ENCODE peak calls at places on chromosomes 3 and 15, in nine cellular contexts. I is ovary, Y is AG04450, U is GM13976, D is left ventricle myocardium inferior, T is A549, E is kidney, J is transverse colon, A is endothelial cell. H is an unnamed sample.

GRCh38 chr15:43903864-43904290 is 77.1 kb downstream of the WDR76 start:
- DNase-seq in I (peak; percentile 37), A (peak; percentile 83), E (no peak), T (peak; percentile 44), U (peak; percentile 79), D (no peak), Y (peak; percentile 26), J (peak; percentile 48), H (peak; percentile 77)

GRCh38 chr15:73239564-73240208 is 129.1 kb downstream of the HCN4 start:
- DNase-seq in A (no peak), E (no peak), I (no peak), T (peak; percentile 40), D (no peak), Y (no peak), U (no peak), J (no peak), H (no peak)

GRCh38 chr15:81311834-81312459 is 12.0 kb downstream of the STARD5 start:
- DNase-seq in D (no peak), U (no peak), Y (no peak), I (no peak), E (no peak), T (no peak), J (no peak), A (no peak), H (no peak)

GRCh38 chr3:26623409-26624208 is 1.0 kb downstream of the LRRC3B start:
- DNase-seq in Y (no peak), I (no peak), J (no peak), U (peak; percentile 10), E (peak; percentile 55), T (no peak), A (peak; percentile 9), D (no peak), H (no peak)

GRCh38 chr3:53821631-53822068 is 24.6 kb downstream of the CHDH start:
- DNase-seq in J (no peak), A (no peak), I (no peak), D (no peak), T (no peak), E (peak; percentile 46), U (no peak), Y (no peak), H (no peak)

GRCh38 chr3:161890147-161890625 is 393.6 kb downstream of the OTOL1 start:
- DNase-seq in D (no peak), T (peak; percentile 93), J (peak; percentile 16), U (no peak), A (no peak), I (no peak), E (no peak), Y (peak; percentile 91), H (no peak)

GRCh38 chr15:40985541-40986330 is 32.5 kb downstream of the CHAC1 start:
- DNase-seq in T (no peak), E (no peak), J (no peak), I (no peak), Y (no peak), A (no peak), U (no peak), D (no peak), H (no peak)

GRCh38 chr15:58444056-58444455 is 12.3 kb downstream of the LIPC start:
- DNase-seq in T (no peak), Y (no peak), E (no peak), J (no peak), A (no peak), U (no peak), D (no peak), I (no peak), H (no peak)

GRCh38 chr15:66744610-66745279 is 42.7 kb downstream of the SMAD6 start:
- DNase-seq in D (no peak), J (no peak), T (no peak), U (no peak), Y (no peak), I (no peak), A (no peak), E (no peak), H (no peak)
- TF ChIP-seq CTCF in D (no peak), J (no peak), T (no peak), U (no peak), Y (peak; percentile 29), I (no peak), A (no peak), E (no peak), H (peak; percentile 20)

GRCh38 chr3:52272831-52273230 is 5.6 kb downstream of the WDR82 start:
- DNase-seq in E (no peak), Y (no peak), A (no peak), U (no peak), J (no peak), T (no peak), I (no peak), D (no peak), H (no peak)
- TF ChIP-seq CTCF in E (no peak), Y (no peak), A (no peak), U (no peak), J (no peak), T (no peak), I (no peak), D (no peak), H (no peak)

DNA sequence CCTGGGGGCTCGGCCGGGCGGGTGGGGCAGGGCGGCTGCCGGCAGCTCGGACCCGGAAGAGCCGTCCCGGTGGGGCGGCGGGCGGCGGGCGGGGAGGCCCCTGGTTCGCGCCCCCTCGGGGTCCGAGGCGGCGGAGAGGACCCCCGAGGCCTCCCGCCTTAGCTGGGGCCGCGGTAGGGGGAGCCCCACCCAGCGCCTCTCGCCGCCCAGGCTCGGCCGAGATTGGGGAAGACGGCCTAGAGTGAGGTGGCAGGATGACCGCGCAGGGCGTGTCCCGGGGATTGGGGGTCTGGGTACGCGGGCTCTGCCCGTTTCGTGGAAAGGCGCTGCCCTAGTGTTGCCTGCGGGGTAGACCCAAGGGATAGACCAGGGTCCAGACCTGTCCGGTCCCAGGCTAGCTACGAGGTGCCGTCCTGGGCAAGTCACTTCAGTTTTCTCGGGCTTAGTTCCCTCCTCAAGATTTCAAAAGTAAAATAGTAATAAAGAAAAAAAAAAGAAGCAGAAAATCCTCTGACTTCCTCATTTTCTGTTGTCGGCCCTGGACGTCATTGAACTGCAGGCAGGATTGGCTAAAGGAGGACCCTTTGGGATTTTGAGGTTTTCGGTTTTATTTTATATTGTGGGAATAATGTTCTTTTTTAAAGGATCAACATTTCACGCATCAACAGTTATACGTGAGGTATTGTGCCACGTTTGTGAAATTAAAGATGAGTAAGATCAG is 580 bp downstream of the IQGAP1 start:
- DNase-seq in U (peak; percentile 64), E (peak; percentile 91), Y (no peak), A (peak; percentile 55), J (peak; percentile 73), D (peak; percentile 72), T (peak; percentile 66), I (peak; percentile 70), H (peak; percentile 77)
- TF ChIP-seq CTCF in U (no peak), E (no peak), Y (no peak), A (no peak), J (no peak), D (peak; percentile 14), T (no peak), I (no peak), H (peak; percentile 24)

DNA sequence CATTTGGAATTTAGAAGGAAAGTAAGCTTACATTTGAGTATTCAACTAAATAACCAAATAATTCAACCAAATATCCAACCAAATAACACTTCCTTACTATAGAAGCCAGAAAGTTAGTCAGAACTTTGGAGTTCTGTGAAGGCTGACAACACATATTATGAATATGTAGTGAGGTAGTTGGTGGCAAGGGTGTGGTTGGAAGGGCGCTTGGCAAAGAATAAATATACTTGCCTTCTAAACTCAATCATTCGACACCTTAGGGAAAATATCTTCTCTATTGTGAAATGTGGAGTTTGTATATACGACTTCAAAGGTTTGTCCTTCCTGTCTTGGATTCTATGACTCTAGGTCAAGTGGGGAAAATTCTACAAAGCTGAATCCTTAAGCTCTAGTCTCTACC is 111.7 kb upstream of the OSTN start:
- DNase-seq in I (no peak), D (no peak), U (no peak), Y (no peak), E (no peak), J (no peak), A (no peak), T (no peak), H (no peak)
- TF ChIP-seq CTCF in I (no peak), D (no peak), U (no peak), Y (no peak), E (no peak), J (no peak), A (no peak), T (no peak), H (no peak)

GRCh38 chr3:189848636-189849035 is 217.4 kb downstream of the TP63 start:
- DNase-seq in D (no peak), J (no peak), T (no peak), A (no peak), E (no peak), Y (no peak), U (no peak), I (no peak), H (no peak)
- TF ChIP-seq CTCF in D (no peak), J (no peak), T (no peak), A (no peak), E (no peak), Y (no peak), U (no peak), I (no peak), H (no peak)

GRCh38 chr15:92053727-92054316 is 200.3 kb downstream of the SLCO3A1 start:
- DNase-seq in T (no peak), D (no peak), Y (no peak), E (no peak), J (no peak), U (no peak), A (no peak), I (no peak), H (no peak)
- TF ChIP-seq CTCF in T (peak; percentile 29), D (peak; percentile 43), Y (peak; percentile 40), E (no peak), J (peak; percentile 15), U (no peak), A (peak; percentile 57), I (no peak), H (peak; percentile 68)

GRCh38 chr3:173045770-173046382 is 95.2 kb downstream of the SPATA16 start:
- DNase-seq in E (no peak), J (no peak), A (no peak), I (no peak), U (no peak), T (no peak), Y (no peak), D (no peak), H (no peak)
- TF ChIP-seq CTCF in E (peak; percentile 34), J (peak; percentile 19), A (peak; percentile 61), I (no peak), U (no peak), T (peak; percentile 33), Y (peak; percentile 35), D (peak; percentile 46), H (peak; percentile 75)